ENCODE peak calls at places on chromosomes 5 and 9, in four cellular contexts. P, N, H and Y are unnamed samples.

GRCh38 chr9:5909999-5910398 is 19.3 kb downstream of the MLANA start:
- DNase-seq in P (no peak), N (no peak), H (no peak), Y (no peak)

GRCh38 chr5:15693933-15694332 is 194.0 kb downstream of the FBXL7 start:
- DNase-seq in P (no peak), N (no peak), H (no peak), Y (no peak)

GRCh38 chr9:137085918-137086530 is 761 bp upstream of the MAN1B1 start:
- DNase-seq in P (no peak), N (no peak), H (no peak), Y (no peak)

GRCh38 chr5:91499943-91500531 is 116.9 kb upstream of the ARRDC3 start:
- DNase-seq in P (peak; percentile 16), N (peak; percentile 30), H (no peak), Y (peak; percentile 44)

GRCh38 chr5:66959668-66960067 is 236.9 kb downstream of the CD180 start:
- DNase-seq in P (no peak), N (peak; percentile 35), H (no peak), Y (no peak)

GRCh38 chr5:170571331-170571731 is 67.5 kb downstream of the KCNIP1 start:
- DNase-seq in P (no peak), N (peak; percentile 4), H (no peak), Y (no peak)

GRCh38 chr9:20219437-20219836 is 402.9 kb downstream of the MLLT3 start:
- DNase-seq in P (no peak), N (no peak), H (no peak), Y (no peak)

GRCh38 chr5:161230222-161230621 is 316.3 kb downstream of the GABRB2 start:
- DNase-seq in P (no peak), N (no peak), H (no peak), Y (no peak)

GRCh38 chr9:105187781-105188180 is 56.7 kb upstream of the SLC44A1 start:
- DNase-seq in P (no peak), N (peak; percentile 15), H (no peak), Y (no peak)

GRCh38 chr9:135281151-135281550 is 193.7 kb downstream of the OLFM1 start:
- DNase-seq in P (no peak), N (no peak), H (no peak), Y (no peak)

GRCh38 chr9:129330711-129331279 is 152.7 kb upstream of the IER5L start:
- DNase-seq in P (no peak), N (no peak), H (no peak), Y (no peak)

GRCh38 chr9:93028448-93029006 is 30.0 kb upstream of the SUSD3 start:
- DNase-seq in P (no peak), N (no peak), H (peak; percentile 59), Y (no peak)

GRCh38 chr5:98397081-98397480 is 376.4 kb upstream of the RGMB start:
- DNase-seq in P (no peak), N (no peak), H (no peak), Y (no peak)

GRCh38 chr9:137297966-137298365 is 4.1 kb downstream of the NRARP start:
- DNase-seq in P (no peak), N (no peak), H (no peak), Y (no peak)

GRCh38 chr5:5044240-5044840 is 95.8 kb upstream of the ADAMTS16 start:
- DNase-seq in P (no peak), N (no peak), H (no peak), Y (no peak)

GRCh38 chr9:127316586-127317383 is 52.2 kb downstream of the GARNL3 start:
- DNase-seq in P (no peak), N (no peak), H (no peak), Y (no peak)

GRCh38 chr9:6785682-6786081 is 27.9 kb downstream of the KDM4C start:
- DNase-seq in P (no peak), N (no peak), H (no peak), Y (no peak)

GRCh38 chr5:75242067-75242466 is 5.4 kb upstream of the ANKRD31 start:
- DNase-seq in P (no peak), N (no peak), H (no peak), Y (no peak)

DNA sequence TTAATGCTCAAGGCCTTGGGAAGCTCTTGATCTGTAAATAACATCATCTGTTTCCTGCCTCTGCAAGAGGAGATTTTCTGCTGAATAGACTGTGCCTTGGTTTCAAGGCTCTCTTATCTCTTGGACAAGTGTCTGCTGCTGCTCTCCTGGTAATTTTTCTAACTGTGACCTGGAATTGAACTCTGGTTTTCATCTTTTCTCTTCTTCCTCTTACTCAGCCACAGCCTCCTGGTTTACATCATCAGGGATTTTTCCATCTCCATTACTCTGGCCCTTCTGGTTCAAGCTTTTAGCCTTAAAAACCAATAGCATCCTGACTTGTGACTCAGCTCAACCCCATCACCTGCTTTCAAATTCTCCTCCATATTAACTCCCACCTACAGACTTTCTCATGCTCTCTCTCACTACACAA is 49.6 kb upstream of the ITGA1 start:
- DNase-seq in P (no peak), N (no peak), H (no peak), Y (no peak)
- TF ChIP-seq SUZ12 in P (no peak), N (no peak), H (no peak), Y (no peak)

GRCh38 chr9:112705773-112706427 is 12.0 kb downstream of the INIP start:
- DNase-seq in P (peak; percentile 22), N (peak; percentile 40), H (no peak), Y (peak; percentile 44)

GRCh38 chr9:112712678-112713077 is 5.2 kb downstream of the INIP start:
- DNase-seq in P (no peak), N (no peak), H (no peak), Y (no peak)

GRCh38 chr9:112711050-112711689 is 6.7 kb downstream of the INIP start:
- DNase-seq in P (peak; percentile 22), N (peak; percentile 44), H (no peak), Y (peak; percentile 23)
- TF ChIP-seq SUZ12 in P (no peak), N (no peak), H (no peak), Y (no peak)

GRCh38 chr5:120517607-120518252 is 53.6 kb downstream of the PRR16 start:
- DNase-seq in P (no peak), N (no peak), H (no peak), Y (no peak)

GRCh38 chr5:120512068-120512467 is 48.0 kb downstream of the PRR16 start:
- DNase-seq in P (peak; percentile 62), N (no peak), H (no peak), Y (no peak)

GRCh38 chr5:120512757-120513650 is 48.9 kb downstream of the PRR16 start:
- DNase-seq in P (no peak), N (no peak), H (no peak), Y (no peak)

GRCh38 chr5:120510994-120511686 is 47.0 kb downstream of the PRR16 start:
- DNase-seq in P (no peak), N (no peak), H (no peak), Y (no peak)

DNA sequence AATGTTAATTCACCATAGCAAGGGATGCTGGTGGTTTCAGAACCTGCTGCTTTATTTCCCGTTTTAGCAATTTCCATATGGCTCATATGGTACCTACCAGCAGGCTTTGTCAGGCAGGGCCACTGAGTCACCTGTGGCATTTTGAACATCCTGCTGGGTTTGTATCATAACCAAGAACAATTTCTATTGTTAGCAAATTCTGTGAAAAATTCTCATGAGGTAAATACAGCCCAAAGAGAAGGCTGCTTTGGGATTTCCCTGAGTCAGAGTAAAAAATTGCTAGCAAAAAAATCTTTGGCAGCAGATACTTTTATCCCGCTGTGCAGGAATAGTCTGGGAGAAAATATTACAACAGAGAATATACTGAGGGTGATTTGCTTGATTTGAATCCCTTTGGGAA is 52.7 kb downstream of the PRR16 start:
- DNase-seq in P (no peak), N (no peak), H (no peak), Y (no peak)
- TF ChIP-seq SUZ12 in P (no peak), N (no peak), H (no peak), Y (no peak)

GRCh38 chr5:125485003-125485641 is 738.7 kb upstream of the ZNF608 start:
- DNase-seq in P (no peak), N (no peak), H (no peak), Y (peak; percentile 41)
- TF ChIP-seq SUZ12 in P (no peak), N (no peak), H (no peak), Y (no peak)

DNA sequence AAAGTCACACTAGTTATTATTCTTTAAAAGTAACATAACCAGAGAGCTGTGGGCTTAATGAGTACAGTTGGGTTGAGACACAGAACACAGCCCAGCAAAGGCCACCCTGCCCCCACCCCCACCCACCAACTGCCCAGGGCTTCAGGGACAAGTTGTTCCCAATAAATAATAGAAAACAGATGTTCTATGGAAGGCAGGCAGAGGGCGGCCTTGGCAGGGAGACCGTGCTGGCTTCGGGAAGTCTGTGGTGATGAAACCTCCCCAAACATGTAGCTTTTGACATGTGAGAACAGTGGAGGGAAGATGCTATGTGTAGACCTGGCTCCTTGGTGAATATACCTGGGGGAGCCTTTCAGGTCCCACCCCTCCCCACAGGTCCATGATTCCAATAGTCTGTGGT is 10.0 kb downstream of the TRAF1 start:
- DNase-seq in P (no peak), N (no peak), H (no peak), Y (no peak)
- TF ChIP-seq SUZ12 in P (no peak), N (no peak), H (no peak), Y (no peak)